ENCODE peak calls at places on chromosomes 2 and 18, in six cellular contexts. R is foreskin fibroblast; X is tibial nerve; Z is epithelial cell of proximal tubule; V is endothelial cell; Q is CD8-positive, alpha-beta T cell. J is an unnamed sample.

GRCh38 chr18:51897884-51898283 is 442.1 kb upstream of the DCC start:
- DNase-seq in V (no peak), X (no peak), Z (no peak), Q (no peak), R (no peak), J (no peak)

GRCh38 chr2:144115892-144116291 is 404.0 kb downstream of the ZEB2 start:
- DNase-seq in V (no peak), X (no peak), R (no peak), Z (no peak), Q (no peak), J (no peak)

GRCh38 chr2:70999362-70999761 is 4.7 kb upstream of the TEX261 start:
- DNase-seq in Z (no peak), Q (peak; percentile 21), X (no peak), R (no peak), V (no peak), J (no peak)

GRCh38 chr2:68088950-68089349 is 26.1 kb upstream of the C1D start:
- DNase-seq in X (no peak), Q (no peak), Z (no peak), V (no peak), R (no peak), J (no peak)

GRCh38 chr2:51329512-51329911 is 297.6 kb upstream of the NRXN1 start:
- DNase-seq in X (no peak), Z (no peak), Q (no peak), V (no peak), R (no peak), J (no peak)

GRCh38 chr2:12884713-12885282 is 168.1 kb downstream of the TRIB2 start:
- DNase-seq in Z (no peak), R (peak; percentile 86), V (no peak), X (peak; percentile 29), Q (no peak), J (peak; percentile 13)

GRCh38 chr18:31516432-31516831 is 18.5 kb downstream of the DSG2 start:
- DNase-seq in R (no peak), Z (no peak), X (no peak), Q (no peak), V (no peak), J (no peak)

GRCh38 chr2:5587726-5588125 is 104.5 kb upstream of the SOX11 start:
- DNase-seq in R (no peak), Z (no peak), V (no peak), X (no peak), Q (no peak), J (peak; percentile 6)

GRCh38 chr2:181715033-181715630 is 34.8 kb upstream of the NEUROD1 start:
- DNase-seq in R (peak; percentile 59), X (peak; percentile 87), Q (peak; percentile 78), Z (peak; percentile 33), V (peak; percentile 71), J (peak; percentile 78)

GRCh38 chr2:104976603-104977120 is 61.2 kb upstream of the MRPS9 start:
- DNase-seq in Z (no peak), Q (no peak), V (peak; percentile 50), R (no peak), X (no peak), J (no peak)

GRCh38 chr18:8987250-8987649 is 115.2 kb upstream of the NDUFV2 start:
- DNase-seq in X (no peak), Q (no peak), R (no peak), V (no peak), Z (no peak), J (no peak)

GRCh38 chr2:177172034-177172880 is 40.3 kb upstream of the HNRNPA3 start:
- DNase-seq in X (no peak), Z (no peak), V (no peak), R (peak; percentile 54), Q (no peak), J (peak; percentile 53)

GRCh38 chr2:241598487-241598886 is 38.5 kb downstream of the THAP4 start:
- DNase-seq in Z (no peak), R (no peak), V (no peak), Q (no peak), X (no peak), J (no peak)

GRCh38 chr2:26255735-26256384 is 11.1 kb downstream of the HADHB start:
- DNase-seq in Q (no peak), R (no peak), V (no peak), X (no peak), Z (no peak), J (no peak)

GRCh38 chr2:64866797-64867196 is 122.4 kb upstream of the SLC1A4 start:
- DNase-seq in Z (no peak), X (peak; percentile 82), V (no peak), Q (no peak), R (peak; percentile 98), J (peak; percentile 71)

GRCh38 chr2:141331127-141331526 is 799.7 kb downstream of the LRP1B start:
- DNase-seq in Z (peak; percentile 84), V (no peak), X (no peak), Q (no peak), R (peak; percentile 77), J (peak; percentile 23)

GRCh38 chr2:86249176-86249842 is 50.1 kb downstream of the MRPL35 start:
- DNase-seq in X (no peak), Q (no peak), Z (no peak), V (no peak), R (peak; percentile 13), J (peak; percentile 83)

GRCh38 chr18:26656944-26657536 is 108.7 kb upstream of the KCTD1 start:
- DNase-seq in Q (no peak), V (peak; percentile 88), X (peak; percentile 28), Z (no peak), R (peak; percentile 71), J (no peak)

GRCh38 chr18:53567935-53568574 is 656.4 kb downstream of the MBD2 start:
- DNase-seq in Z (peak; percentile 10), R (peak; percentile 6), X (peak; percentile 30), Q (no peak), V (peak; percentile 18), J (peak; percentile 11)

GRCh38 chr18:8882632-8883408 is 177.5 kb downstream of the MTCL1 start:
- DNase-seq in R (no peak), Q (no peak), V (no peak), X (no peak), Z (no peak), J (no peak)

GRCh38 chr18:58580623-58581022 is 48.3 kb downstream of the ALPK2 start:
- DNase-seq in X (no peak), R (no peak), Z (no peak), V (no peak), Q (no peak), J (peak; percentile 78)

GRCh38 chr2:235347691-235348090 is 146.2 kb upstream of the AGAP1 start:
- DNase-seq in X (no peak), V (no peak), R (peak; percentile 66), Z (peak; percentile 20), Q (no peak), J (peak; percentile 83)

GRCh38 chr2:41464395-41464794 is 583.4 kb upstream of the PKDCC start:
- DNase-seq in Z (no peak), R (no peak), X (no peak), Q (no peak), V (no peak), J (no peak)

GRCh38 chr2:1886405-1886992 is 142.2 kb upstream of the PXDN start:
- DNase-seq in Z (no peak), Q (no peak), X (peak; percentile 63), R (peak; percentile 20), V (peak; percentile 79), J (peak; percentile 39)

GRCh38 chr2:185833864-185834263 is 95.3 kb downstream of the FSIP2 start:
- DNase-seq in Z (no peak), X (no peak), Q (no peak), R (no peak), V (no peak), J (no peak)

GRCh38 chr2:205148756-205149155 is 533.5 kb upstream of the NRP2 start:
- DNase-seq in Z (no peak), R (no peak), Q (no peak), V (no peak), X (no peak), J (no peak)

GRCh38 chr2:130824492-130825061 is 12.1 kb upstream of the ARHGEF4 start:
- DNase-seq in X (no peak), V (no peak), R (peak; percentile 48), Q (peak; percentile 68), Z (peak; percentile 89), J (peak; percentile 99)

DNA sequence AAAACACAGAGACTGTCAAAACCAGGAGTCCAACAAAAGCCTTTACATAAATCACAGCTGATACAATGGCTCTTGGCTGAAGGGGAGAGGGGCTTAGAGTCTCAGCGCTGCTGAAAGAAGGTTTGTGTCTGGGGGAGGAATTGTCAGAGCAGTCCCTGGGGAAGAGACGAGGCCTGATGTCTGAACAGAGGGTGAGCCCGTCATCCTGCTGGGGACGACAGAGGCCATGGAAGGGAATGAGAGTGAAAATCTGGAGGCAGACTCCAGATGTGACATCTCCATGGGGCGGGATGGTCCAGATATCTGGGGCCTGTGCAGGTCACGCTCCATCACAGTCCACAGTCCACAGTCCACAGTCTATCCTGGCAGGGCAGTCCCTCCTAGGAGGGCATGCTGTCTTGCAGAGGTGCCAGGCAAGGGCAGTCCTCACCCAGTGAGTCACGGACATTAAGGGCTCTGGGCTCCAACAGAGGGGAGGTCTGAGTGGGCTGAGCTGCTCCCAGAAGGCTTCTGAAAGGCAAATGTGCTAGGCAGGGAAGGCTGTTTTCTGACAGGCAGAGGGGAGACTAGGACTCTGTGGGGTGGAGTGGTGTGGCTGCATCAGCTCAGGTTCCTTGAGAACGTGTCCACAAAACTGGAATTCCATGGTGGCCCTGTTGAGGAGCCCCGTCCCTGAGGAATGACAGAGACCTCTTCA is 283.3 kb downstream of the MYCN start:
- DNase-seq in Z (no peak), Q (no peak), R (no peak), X (no peak), V (no peak), J (no peak)
- TF ChIP-seq CTCF in Z (no peak), Q (no peak), R (no peak), X (no peak), V (no peak), J (no peak)

DNA sequence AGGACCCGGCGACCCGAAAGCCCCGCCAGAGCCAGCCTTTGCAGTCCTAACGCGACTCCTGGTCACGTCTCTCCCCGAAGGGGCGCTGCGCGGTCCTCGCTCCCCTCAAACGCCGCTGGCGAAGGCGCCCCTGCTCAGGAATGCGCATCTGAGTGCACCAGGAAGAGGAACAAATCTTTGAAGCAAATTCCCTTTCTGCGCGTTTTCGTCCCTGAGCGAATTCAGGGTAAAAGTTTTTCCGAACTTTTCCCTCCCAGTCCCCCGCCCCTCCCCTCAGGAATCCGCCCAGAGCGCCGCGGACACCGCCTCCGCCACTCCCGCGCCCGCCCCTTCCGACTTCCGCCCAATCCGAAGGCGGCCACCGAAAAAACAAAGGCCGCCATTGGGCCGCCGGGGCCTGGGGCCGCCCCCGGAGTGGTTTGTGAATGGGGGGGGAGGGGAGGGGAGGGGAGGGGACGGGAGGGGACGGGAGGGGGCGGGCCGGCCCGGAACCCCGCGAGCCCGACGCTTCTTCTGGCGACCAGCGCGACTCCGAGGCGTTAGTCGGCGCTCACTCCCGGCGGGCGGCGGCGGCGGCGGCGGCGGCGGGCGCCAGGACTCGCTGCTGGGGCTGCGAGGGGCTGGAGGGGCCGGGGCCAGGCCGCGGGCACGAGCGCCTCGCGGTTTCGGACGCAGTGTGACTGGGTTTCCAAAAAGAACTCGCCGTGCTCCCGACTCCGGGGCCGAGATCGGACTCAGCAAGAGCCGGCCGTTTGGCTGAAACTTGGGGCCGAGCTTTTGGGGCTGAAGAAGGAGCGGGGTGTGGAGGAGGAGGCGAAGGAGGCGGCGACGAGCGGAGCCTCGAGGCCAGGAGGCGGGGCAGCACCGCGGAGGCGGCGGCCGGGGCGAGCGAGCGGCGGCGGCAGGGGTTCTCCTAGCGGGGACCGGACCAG is at the start of gene FZD7:
- DNase-seq in X (peak; percentile 90), R (peak; percentile 96), Q (peak; percentile 87), Z (no peak), V (peak; percentile 94), J (peak; percentile 84)
- TF ChIP-seq CTCF in X (peak; percentile 31), R (no peak), Q (no peak), Z (no peak), V (no peak), J (peak; percentile 29)

GRCh38 chr2:117972466-117973123 is 41.3 kb downstream of the CCDC93 start:
- DNase-seq in V (no peak), R (no peak), X (no peak), Z (no peak), Q (no peak), J (no peak)
- TF ChIP-seq CTCF in V (no peak), R (no peak), X (no peak), Z (no peak), Q (no peak), J (no peak)

GRCh38 chr2:109280804-109281203 is 151.8 kb downstream of the SH3RF3 start:
- DNase-seq in Z (no peak), V (no peak), X (no peak), R (no peak), Q (no peak), J (no peak)
- TF ChIP-seq CTCF in Z (peak; percentile 20), V (no peak), X (no peak), R (no peak), Q (no peak), J (peak; percentile 14)